ENCODE peak calls at places on chromosomes 3 and 15, in eight cellular contexts. J is dorsolateral prefrontal cortex, U is Calu3, V is mesothelial cell of epicardium, D is lung, Q is uterus, X is HFFc6, W is stomach. I is an unnamed sample.

GRCh38 chr3:37384117-37384516 is 209.7 kb upstream of the LRRFIP2 start:
- DNase-seq in J (no peak), U (no peak), V (no peak), D (no peak), Q (no peak), X (no peak), W (no peak), I (no peak)

GRCh38 chr15:98647774-98648653 is at the start of gene IGF1R:
- DNase-seq in J (peak), U (peak), V (peak), D (peak), Q (peak), X (peak), W (peak), I (peak)

GRCh38 chr3:113896930-113897329 is 50.9 kb upstream of the ZDHHC23 start:
- DNase-seq in J (no peak), U (no peak), V (no peak), D (no peak), Q (no peak), X (no peak), W (no peak), I (no peak)

GRCh38 chr3:46370784-46371183 is at the start of gene CCR5:
- DNase-seq in J (no peak), U (no peak), V (no peak), D (no peak), Q (no peak), X (no peak), W (no peak), I (no peak)

GRCh38 chr3:18379647-18380046 is 45.5 kb downstream of the SATB1 start:
- DNase-seq in J (no peak), U (no peak), V (no peak), D (no peak), Q (no peak), X (no peak), W (no peak), I (no peak)

GRCh38 chr15:39963806-39964205 is 29.9 kb downstream of the EIF2AK4 start:
- DNase-seq in J (no peak), U (no peak), V (no peak), D (no peak), Q (no peak), X (peak), W (no peak), I (peak)

GRCh38 chr3:188091746-188092145 is 62.2 kb upstream of the LPP start:
- DNase-seq in J (no peak), U (no peak), V (no peak), D (no peak), Q (no peak), X (no peak), W (no peak), I (no peak)

GRCh38 chr3:115072265-115073008 is 74.7 kb downstream of the ZBTB20 start:
- DNase-seq in J (no peak), U (no peak), V (no peak), D (no peak), Q (no peak), X (peak), W (no peak), I (no peak)

GRCh38 chr3:23865595-23866396 is 51.0 kb downstream of the NKIRAS1 start:
- DNase-seq in J (peak), U (peak), V (no peak), D (no peak), Q (no peak), X (peak), W (no peak), I (no peak)

GRCh38 chr3:35677797-35678196 is 38.5 kb downstream of the ARPP21 start:
- DNase-seq in J (no peak), U (no peak), V (no peak), D (no peak), Q (no peak), X (no peak), W (no peak), I (no peak)

GRCh38 chr3:126253072-126253471 is 72.7 kb upstream of the ALDH1L1 start:
- DNase-seq in J (no peak), U (no peak), V (no peak), D (no peak), Q (no peak), X (no peak), W (no peak), I (no peak)

GRCh38 chr3:85584779-85585356 is 626.1 kb downstream of the CADM2 start:
- DNase-seq in J (no peak), U (no peak), V (no peak), D (no peak), Q (no peak), X (no peak), W (no peak), I (no peak)

GRCh38 chr15:42090375-42090774 is 4.0 kb downstream of the PLA2G4D start:
- DNase-seq in J (no peak), U (no peak), V (no peak), D (no peak), Q (no peak), X (no peak), W (peak), I (no peak)

GRCh38 chr3:124063168-124063909 is 71.4 kb upstream of the ROPN1 start:
- DNase-seq in J (peak), U (no peak), V (no peak), D (no peak), Q (no peak), X (no peak), W (no peak), I (no peak)

GRCh38 chr15:93033434-93034045 is 55.5 kb downstream of the RGMA start:
- DNase-seq in J (no peak), U (no peak), V (no peak), D (no peak), Q (peak), X (no peak), W (peak), I (no peak)

GRCh38 chr15:45714501-45715488 is 80.0 kb downstream of the SQOR start:
- DNase-seq in J (peak), U (peak), V (peak), D (peak), Q (peak), X (peak), W (peak), I (peak)

GRCh38 chr3:184796954-184797353 is 15.0 kb upstream of the VPS8 start:
- DNase-seq in J (no peak), U (no peak), V (no peak), D (no peak), Q (no peak), X (no peak), W (no peak), I (no peak)

GRCh38 chr3:66039590-66039887 is 821 bp upstream of the MAGI1 start:
- DNase-seq in J (no peak), U (peak), V (peak), D (no peak), Q (peak), X (no peak), W (peak), I (no peak)

GRCh38 chr3:125357032-125357658 is 18.0 kb downstream of the ZNF148 start:
- DNase-seq in J (no peak), U (peak), V (no peak), D (peak), Q (peak), X (no peak), W (peak), I (no peak)

GRCh38 chr15:86611392-86612040 is 531.8 kb downstream of the AGBL1 start:
- DNase-seq in J (no peak), U (no peak), V (no peak), D (no peak), Q (no peak), X (no peak), W (no peak), I (no peak)

GRCh38 chr15:88652456-88653199 is 13.8 kb downstream of the ISG20 start:
- DNase-seq in J (no peak), U (no peak), V (peak), D (peak), Q (no peak), X (no peak), W (no peak), I (no peak)

GRCh38 chr3:185063431-185063830 is 89.4 kb downstream of the C3orf70 start:
- DNase-seq in J (no peak), U (no peak), V (no peak), D (no peak), Q (no peak), X (no peak), W (no peak), I (no peak)

GRCh38 chr15:36399276-36399675 is 180.2 kb upstream of the CDIN1 start:
- DNase-seq in J (no peak), U (no peak), V (no peak), D (no peak), Q (no peak), X (no peak), W (no peak), I (no peak)

GRCh38 chr3:61789861-61790260 is 228.5 kb downstream of the PTPRG start:
- DNase-seq in J (no peak), U (no peak), V (no peak), D (no peak), Q (no peak), X (no peak), W (no peak), I (no peak)

GRCh38 chr15:74302821-74303359 is 64.6 kb downstream of the CYP11A1 start:
- DNase-seq in J (peak), U (peak), V (peak), D (peak), Q (peak), X (peak), W (peak), I (no peak)

GRCh38 chr3:14256561-14257342 is 78.1 kb downstream of the LSM3 start:
- DNase-seq in J (peak), U (no peak), V (no peak), D (no peak), Q (no peak), X (no peak), W (peak), I (no peak)

GRCh38 chr3:52809149-52809548 is 14.6 kb downstream of the ITIH3 start:
- DNase-seq in J (no peak), U (no peak), V (no peak), D (no peak), Q (no peak), X (no peak), W (no peak), I (no peak)

GRCh38 chr15:62107561-62108110 is 40.9 kb downstream of the C2CD4A start:
- DNase-seq in J (no peak), U (no peak), V (no peak), D (no peak), Q (no peak), X (no peak), W (no peak), I (no peak)

GRCh38 chr3:13016083-13016725 is 57.0 kb downstream of the IQSEC1 start:
- DNase-seq in J (no peak), U (no peak), V (no peak), D (peak), Q (no peak), X (no peak), W (peak), I (no peak)

GRCh38 chr3:159762981-159763465 is 225.6 kb upstream of the IL12A start:
- DNase-seq in J (peak), U (peak), V (peak), D (peak), Q (peak), X (peak), W (peak), I (peak)

GRCh38 chr15:67067161-67067853 is 1.9 kb downstream of the SMAD3 start:
- DNase-seq in J (no peak), U (no peak), V (peak), D (no peak), Q (peak), X (no peak), W (no peak), I (no peak)

GRCh38 chr3:161851941-161852566 is 355.4 kb downstream of the OTOL1 start:
- DNase-seq in J (peak), U (peak), V (peak), D (peak), Q (peak), X (peak), W (peak), I (peak)

GRCh38 chr15:65334586-65335231 is 30.2 kb downstream of the RNU5B-1 start:
- DNase-seq in J (no peak), U (no peak), V (no peak), D (no peak), Q (no peak), X (no peak), W (no peak), I (no peak)

GRCh38 chr15:66935688-66936087 is 129.7 kb upstream of the SMAD3 start:
- DNase-seq in J (no peak), U (no peak), V (no peak), D (no peak), Q (no peak), X (no peak), W (no peak), I (no peak)

GRCh38 chr3:117526485-117527079 is 817.0 kb downstream of the TUSC7 start:
- DNase-seq in J (peak), U (peak), V (peak), D (peak), Q (no peak), X (peak), W (peak), I (no peak)

GRCh38 chr3:128823008-128823407 is 56.4 kb upstream of the ACAD9 start:
- DNase-seq in J (no peak), U (no peak), V (no peak), D (no peak), Q (no peak), X (no peak), W (no peak), I (no peak)

GRCh38 chr15:66095871-66096710 is 157.5 kb downstream of the MEGF11 start:
- DNase-seq in J (no peak), U (no peak), V (no peak), D (no peak), Q (no peak), X (no peak), W (no peak), I (no peak)

GRCh38 chr15:72220678-72221077 is 10.3 kb downstream of the PKM start:
- DNase-seq in J (no peak), U (no peak), V (no peak), D (no peak), Q (no peak), X (no peak), W (no peak), I (no peak)

GRCh38 chr15:72227192-72227586 is 3.8 kb downstream of the PKM start:
- DNase-seq in J (no peak), U (peak), V (no peak), D (no peak), Q (peak), X (peak), W (no peak), I (no peak)

GRCh38 chr15:72217216-72217615 is 13.8 kb downstream of the PKM start:
- DNase-seq in J (no peak), U (no peak), V (no peak), D (no peak), Q (no peak), X (no peak), W (no peak), I (no peak)

GRCh38 chr15:72227720-72228119 is 3.3 kb downstream of the PKM start:
- DNase-seq in J (no peak), U (no peak), V (no peak), D (no peak), Q (no peak), X (no peak), W (no peak), I (no peak)

GRCh38 chr15:72222433-72222832 is 8.6 kb downstream of the PKM start:
- DNase-seq in J (peak), U (peak), V (no peak), D (no peak), Q (no peak), X (no peak), W (no peak), I (no peak)
- TF ChIP-seq CTCF in J (no peak), U (no peak), V (no peak), D (no peak), Q (no peak), X (no peak), W (no peak), I (no peak)

DNA sequence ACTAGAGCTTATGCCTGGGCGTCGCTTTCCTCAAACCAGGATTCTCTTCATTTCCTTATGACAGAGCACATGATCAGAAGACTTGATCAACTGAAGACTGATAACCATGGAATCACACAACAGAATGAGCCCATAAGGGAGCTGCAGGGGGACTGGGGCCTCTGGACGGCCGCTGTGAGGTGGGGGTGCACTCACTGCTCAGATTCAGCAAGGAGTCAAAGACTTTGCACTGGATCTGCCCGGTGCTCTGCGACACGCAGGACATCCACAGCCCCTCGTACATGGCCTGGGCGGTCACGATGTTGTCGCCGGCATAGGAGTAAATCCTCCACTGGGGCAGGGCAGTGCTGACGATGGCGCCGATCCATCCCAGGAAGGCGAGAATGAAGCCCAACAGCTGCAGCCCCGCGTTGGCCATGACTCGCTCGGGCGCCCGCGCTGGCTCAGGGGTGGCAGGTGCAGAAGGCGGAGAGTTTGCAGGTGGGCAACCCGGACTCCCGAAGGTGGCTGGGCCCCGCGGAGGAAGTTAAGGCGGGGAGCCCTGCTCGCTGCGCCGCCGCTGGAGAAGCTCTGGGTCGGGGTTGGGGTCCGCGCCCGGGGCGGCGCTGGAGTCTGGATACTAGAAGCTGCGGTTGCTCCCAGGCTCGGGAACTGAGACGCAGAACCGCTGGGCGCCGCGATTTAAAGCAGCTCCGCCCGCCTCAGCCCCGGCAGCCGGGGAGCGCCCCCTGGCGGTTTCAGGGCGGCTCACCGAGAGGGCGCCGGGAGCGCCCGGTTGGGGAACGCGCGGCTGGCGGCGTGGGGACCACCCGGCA is at the start of gene CLDN1:
- DNase-seq in J (peak), U (peak), V (peak), D (peak), Q (peak), X (peak), W (peak), I (peak)
- TF ChIP-seq CTCF in J (peak), U (peak), V (peak), D (peak), Q (peak), X (peak), W (no peak), I (peak)

GRCh38 chr15:33440911-33441310 is 130.1 kb downstream of the RYR3 start:
- DNase-seq in J (no peak), U (no peak), V (no peak), D (no peak), Q (no peak), X (no peak), W (no peak), I (no peak)
- TF ChIP-seq CTCF in J (no peak), U (no peak), V (no peak), D (no peak), Q (no peak), X (no peak), W (no peak), I (no peak)

GRCh38 chr3:57682284-57682683 is 10.6 kb downstream of the DENND6A start:
- DNase-seq in J (no peak), U (no peak), V (no peak), D (no peak), Q (no peak), X (peak), W (no peak), I (no peak)
- TF ChIP-seq CTCF in J (no peak), U (no peak), V (peak), D (no peak), Q (no peak), X (peak), W (no peak), I (peak)

GRCh38 chr3:172148269-172148668 is 108.9 kb downstream of the FNDC3B start:
- DNase-seq in J (no peak), U (no peak), V (no peak), D (no peak), Q (no peak), X (no peak), W (no peak), I (no peak)

GRCh38 chr3:172146349-172146748 is 107.0 kb downstream of the FNDC3B start:
- DNase-seq in J (no peak), U (no peak), V (no peak), D (no peak), Q (no peak), X (no peak), W (no peak), I (no peak)

GRCh38 chr3:172145287-172145686 is 105.9 kb downstream of the FNDC3B start:
- DNase-seq in J (no peak), U (no peak), V (no peak), D (no peak), Q (no peak), X (no peak), W (no peak), I (no peak)

GRCh38 chr3:172148702-172149565 is 109.6 kb downstream of the FNDC3B start:
- DNase-seq in J (no peak), U (no peak), V (no peak), D (no peak), Q (no peak), X (no peak), W (no peak), I (no peak)

GRCh38 chr3:172147113-172147818 is 107.9 kb downstream of the FNDC3B start:
- DNase-seq in J (no peak), U (no peak), V (no peak), D (no peak), Q (no peak), X (no peak), W (no peak), I (no peak)
- TF ChIP-seq CTCF in J (no peak), U (no peak), V (no peak), D (no peak), Q (no peak), X (no peak), W (no peak), I (no peak)

GRCh38 chr3:171262431-171262830 is 197.8 kb downstream of the TNIK start:
- DNase-seq in J (no peak), U (no peak), V (no peak), D (no peak), Q (no peak), X (peak), W (no peak), I (no peak)
- TF ChIP-seq CTCF in J (no peak), U (no peak), V (no peak), D (no peak), Q (no peak), X (no peak), W (no peak), I (no peak)

GRCh38 chr15:43121863-43122262 is 11.5 kb upstream of the TMEM62 start:
- DNase-seq in J (no peak), U (no peak), V (no peak), D (no peak), Q (no peak), X (no peak), W (no peak), I (no peak)
- TF ChIP-seq CTCF in J (no peak), U (no peak), V (no peak), D (no peak), Q (no peak), X (no peak), W (no peak), I (no peak)

GRCh38 chr3:75001330-75001729 is 386.9 kb upstream of the CNTN3 start:
- DNase-seq in J (no peak), U (no peak), V (no peak), D (no peak), Q (no peak), X (no peak), W (no peak), I (no peak)
- TF ChIP-seq CTCF in J (peak), U (no peak), V (no peak), D (no peak), Q (no peak), X (peak), W (no peak), I (peak)

GRCh38 chr15:53976844-53977392 is 1.3 kb upstream of the UNC13C start:
- DNase-seq in J (peak), U (peak), V (peak), D (no peak), Q (no peak), X (no peak), W (no peak), I (no peak)
- TF ChIP-seq CTCF in J (peak), U (peak), V (no peak), D (no peak), Q (no peak), X (no peak), W (no peak), I (no peak)

DNA sequence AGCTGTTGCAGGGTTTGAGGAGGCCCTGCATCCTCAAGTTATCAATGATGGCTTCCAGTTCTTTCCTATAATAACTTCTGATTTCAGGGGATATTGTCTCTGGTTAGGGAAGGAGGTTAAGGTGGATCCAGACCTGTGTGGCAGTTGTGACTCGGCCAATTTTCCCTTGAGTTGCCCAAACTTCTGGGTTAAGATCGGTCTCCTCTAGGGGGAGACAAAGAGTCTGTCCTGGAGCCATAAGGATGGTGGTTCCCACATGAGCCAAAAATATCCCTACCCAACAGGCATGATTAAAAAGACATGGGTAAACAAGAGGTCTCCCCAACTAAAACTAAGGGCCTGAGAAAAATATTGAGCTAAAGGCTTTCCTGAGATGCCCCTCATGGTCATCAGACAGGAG is 227.5 kb upstream of the MDFIC2 start:
- DNase-seq in J (no peak), U (no peak), V (no peak), D (no peak), Q (no peak), X (no peak), W (no peak), I (no peak)
- TF ChIP-seq CTCF in J (no peak), U (no peak), V (peak), D (no peak), Q (no peak), X (peak), W (no peak), I (no peak)